ENCODE peak calls at places on chromosome 1, in nine cellular contexts. F is B cell, E is H9, U is fibroblast of villous mesenchyme, L is ovary, H is suprapubic skin, O is HFF-Myc, S is BE2C, X is Peyer's patch. T is an unnamed sample.

GRCh38 chr1:175463856-175464255 is 271.3 kb upstream of the KIAA0040 start:
- DNase-seq in H (no peak), X (no peak), U (peak; percentile 65), O (no peak), F (no peak), L (no peak), S (no peak), E (no peak), T (no peak)

GRCh38 chr1:75811211-75811981 is 14.7 kb downstream of the MSH4 start:
- DNase-seq in O (no peak), L (no peak), F (no peak), U (no peak), E (no peak), S (no peak), X (no peak), H (no peak), T (peak; percentile 7)

GRCh38 chr1:96362623-96363022 is 359.0 kb upstream of the PTBP2 start:
- DNase-seq in E (no peak), S (no peak), F (no peak), L (no peak), H (no peak), O (peak; percentile 96), U (peak; percentile 95), X (no peak), T (peak; percentile 97)

GRCh38 chr1:198465201-198466144 is 75.0 kb downstream of the ATP6V1G3 start:
- DNase-seq in X (no peak), L (no peak), E (no peak), H (no peak), F (peak; percentile 46), S (no peak), U (peak; percentile 59), O (peak; percentile 43), T (peak; percentile 87)

GRCh38 chr1:72166426-72166825 is 115.9 kb downstream of the NEGR1 start:
- DNase-seq in O (no peak), X (no peak), S (no peak), H (no peak), L (no peak), F (no peak), E (no peak), U (no peak), T (no peak)

GRCh38 chr1:153961421-153961820 is 1.9 kb downstream of the SLC39A1 start:
- DNase-seq in H (no peak), O (no peak), E (no peak), S (no peak), L (no peak), F (no peak), U (no peak), X (no peak), T (no peak)

GRCh38 chr1:165169729-165170128 is 186.8 kb downstream of the LMX1A start:
- DNase-seq in X (no peak), F (no peak), O (no peak), H (no peak), L (no peak), E (no peak), S (no peak), U (no peak), T (no peak)

GRCh38 chr1:58089898-58090535 is 456.5 kb downstream of the OMA1 start:
- DNase-seq in O (no peak), U (no peak), E (no peak), L (no peak), S (no peak), X (no peak), F (no peak), H (no peak), T (no peak)

DNA sequence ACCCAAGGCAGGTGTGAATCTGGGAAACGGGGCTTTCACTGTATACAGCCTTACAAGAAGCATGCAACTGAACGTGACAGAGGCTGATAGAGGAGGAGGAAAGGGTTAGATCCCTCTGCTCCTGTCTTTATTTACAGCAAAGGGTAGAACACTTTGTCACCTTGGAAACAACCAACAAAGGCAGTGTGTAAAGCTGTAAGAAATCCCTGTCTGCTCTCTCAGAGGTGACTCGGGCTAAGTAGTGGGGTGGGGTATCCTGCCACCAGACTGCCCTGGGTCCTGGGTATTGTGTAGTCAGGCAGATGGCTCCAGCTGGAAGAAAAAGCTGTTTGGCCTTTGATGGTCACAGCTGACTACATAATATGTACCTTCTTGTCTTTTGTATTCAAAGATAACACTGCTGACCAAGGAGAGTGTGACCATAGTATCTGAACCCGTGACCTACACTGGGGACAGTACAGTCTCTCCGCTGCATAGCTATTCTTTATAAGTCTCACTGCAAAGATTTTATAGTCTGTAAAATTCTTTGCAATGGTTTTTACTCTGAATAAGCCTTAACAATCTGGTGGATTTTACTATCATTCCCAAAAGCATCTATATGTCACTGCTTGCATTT is 22.1 kb upstream of the POU2F1 start:
- DNase-seq in S (no peak), F (no peak), L (no peak), U (no peak), H (no peak), E (peak; percentile 49), X (no peak), O (no peak), T (no peak)
- TF ChIP-seq CTCF in S (no peak), F (no peak), L (no peak), U (no peak), H (no peak), E (no peak), X (no peak), O (no peak), T (no peak)

DNA sequence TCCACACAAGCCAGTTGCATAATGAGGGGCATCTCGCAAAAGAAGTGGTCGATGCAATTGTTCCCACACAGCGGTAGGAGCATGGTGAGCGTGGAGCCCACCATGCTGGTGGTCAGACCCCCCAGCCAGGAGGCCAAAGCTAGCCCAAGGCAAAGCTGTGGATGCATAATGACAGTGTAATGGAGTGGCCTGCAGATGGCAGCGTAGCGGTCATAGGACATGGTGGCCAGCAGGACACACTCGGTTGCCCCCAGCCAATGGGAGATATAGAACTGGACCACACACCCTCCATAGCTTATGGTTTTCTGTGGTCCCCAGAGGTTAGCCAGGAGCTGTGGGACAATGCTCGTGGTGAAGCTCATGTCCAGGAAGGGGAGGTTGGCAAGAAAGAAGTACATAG is 4.3 kb downstream of the OR2C3 start:
- DNase-seq in U (no peak), X (no peak), F (no peak), L (no peak), S (no peak), O (no peak), E (no peak), H (no peak), T (no peak)
- TF ChIP-seq CTCF in U (no peak), X (no peak), F (no peak), L (no peak), S (peak; percentile 16), O (no peak), E (peak; percentile 37), H (no peak), T (no peak)

GRCh38 chr1:22658385-22659163 is 5.5 kb downstream of the C1QB start:
- DNase-seq in S (no peak), F (no peak), U (no peak), L (no peak), X (no peak), H (no peak), E (no peak), O (no peak), T (no peak)
- TF ChIP-seq CTCF in S (peak; percentile 12), F (no peak), U (no peak), L (no peak), X (no peak), H (no peak), E (peak; percentile 31), O (no peak), T (no peak)

GRCh38 chr1:87685366-87686136 is 356.9 kb downstream of the LMO4 start:
- DNase-seq in X (no peak), S (no peak), F (no peak), U (peak; percentile 36), E (peak; percentile 28), O (no peak), H (no peak), L (no peak), T (no peak)

GRCh38 chr1:87684194-87684593 is 355.5 kb downstream of the LMO4 start:
- DNase-seq in F (peak; percentile 7), S (no peak), H (no peak), U (peak; percentile 68), L (peak; percentile 15), E (peak; percentile 33), X (no peak), O (no peak), T (no peak)

GRCh38 chr1:87684786-87685185 is 356.1 kb downstream of the LMO4 start:
- DNase-seq in E (no peak), X (no peak), L (no peak), H (no peak), U (peak; percentile 74), O (no peak), S (no peak), F (no peak), T (peak; percentile 11)

GRCh38 chr1:87683557-87683956 is 354.9 kb downstream of the LMO4 start:
- DNase-seq in E (no peak), S (no peak), H (no peak), U (no peak), X (no peak), O (no peak), L (no peak), F (no peak), T (no peak)

DNA sequence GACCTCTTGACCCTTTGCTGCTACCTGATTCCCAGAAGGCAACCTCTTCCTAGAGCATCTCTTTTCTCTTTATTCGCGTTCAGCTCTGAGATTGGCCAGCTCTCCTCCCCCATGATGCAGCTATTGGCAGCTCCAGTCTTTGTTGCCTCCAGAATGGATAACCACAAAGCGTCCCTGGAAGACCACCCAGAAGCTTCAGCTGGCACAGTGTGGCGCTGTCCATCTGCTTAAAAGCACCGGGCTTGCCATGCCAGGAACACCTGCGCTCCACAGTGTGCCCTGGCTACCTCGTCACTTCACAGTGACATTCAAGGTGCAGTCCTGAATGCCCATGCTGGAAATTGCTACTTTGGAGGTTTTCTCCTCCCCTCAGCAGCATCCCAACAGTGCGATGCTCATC is 353.9 kb downstream of the LMO4 start:
- DNase-seq in O (no peak), E (no peak), H (no peak), S (no peak), U (no peak), X (no peak), L (no peak), F (no peak), T (no peak)
- TF ChIP-seq CTCF in O (no peak), E (no peak), H (no peak), S (no peak), U (no peak), X (no peak), L (no peak), F (no peak), T (no peak)

GRCh38 chr1:209900734-209901133 is 37.3 kb upstream of the SYT14 start:
- DNase-seq in H (no peak), O (no peak), S (no peak), F (no peak), L (no peak), E (no peak), X (no peak), U (peak; percentile 38), T (peak; percentile 71)

GRCh38 chr1:209895709-209896108 is 42.3 kb upstream of the SYT14 start:
- DNase-seq in S (no peak), O (no peak), U (peak; percentile 62), F (no peak), E (no peak), X (no peak), H (no peak), L (no peak), T (peak; percentile 69)

GRCh38 chr1:209896346-209896745 is 41.7 kb upstream of the SYT14 start:
- DNase-seq in F (no peak), U (no peak), S (no peak), O (no peak), L (no peak), H (no peak), E (no peak), X (no peak), T (peak; percentile 36)

GRCh38 chr1:209899948-209900347 is 38.1 kb upstream of the SYT14 start:
- DNase-seq in E (peak; percentile 73), U (no peak), S (peak; percentile 49), H (no peak), X (no peak), O (no peak), F (no peak), L (no peak), T (no peak)
- TF ChIP-seq CTCF in E (peak; percentile 85), U (peak; percentile 36), S (peak; percentile 81), H (no peak), X (no peak), O (peak; percentile 64), F (no peak), L (no peak), T (peak; percentile 25)